ENCODE peak calls at places on chromosome 11, in ten cellular contexts. G is foreskin melanocyte; L is activated CD8-positive, alpha-beta memory T cell treated with anti-CD3 and anti-CD28 coated beads for 48 hours; D is PC-3; A is fibroblast of lung; V is NCI-H1417 treated with DMSO at 0.1 percent for 48 hours; H is HEK293T; W is lower lobe of right lung; C is breast epithelium; J is myocyte. N is an unnamed sample.

GRCh38 chr11:113781682-113782081 is 2.1 kb downstream of the CLDN25 start:
- DNase-seq in G (no peak), L (no peak), D (peak; percentile 26), A (no peak), V (no peak), H (no peak), W (no peak), C (no peak), J (no peak), N (no peak)

GRCh38 chr11:106421673-106422292 is 344.3 kb downstream of the AASDHPPT start:
- DNase-seq in G (no peak), L (no peak), D (peak; percentile 73), A (peak; percentile 32), V (no peak), H (no peak), W (no peak), C (no peak), J (no peak), N (no peak)

GRCh38 chr11:6298605-6299004 is 21.7 kb downstream of the CAVIN3 start:
- DNase-seq in G (no peak), L (no peak), D (peak; percentile 60), A (peak; percentile 9), V (no peak), H (peak; percentile 44), W (no peak), C (no peak), J (peak; percentile 72), N (peak; percentile 65)

GRCh38 chr11:125170001-125170405 is 5.5 kb downstream of the PKNOX2 start:
- DNase-seq in G (no peak), L (no peak), D (no peak), A (no peak), V (no peak), H (no peak), W (no peak), C (no peak), J (no peak), N (no peak)

GRCh38 chr11:72014761-72015320 is 16.1 kb downstream of the IL18BP start:
- DNase-seq in G (no peak), L (no peak), D (no peak), A (no peak), V (no peak), H (no peak), W (no peak), C (no peak), J (no peak), N (peak; percentile 48)

GRCh38 chr11:29984544-29984943 is 32.3 kb downstream of the KCNA4 start:
- DNase-seq in G (no peak), L (no peak), D (no peak), A (no peak), V (no peak), H (no peak), W (no peak), C (no peak), J (peak; percentile 58), N (no peak)

GRCh38 chr11:102244681-102245409 is 72.4 kb upstream of the BIRC3 start:
- DNase-seq in G (peak; percentile 88), L (no peak), D (peak; percentile 99), A (peak; percentile 91), V (no peak), H (no peak), W (no peak), C (peak; percentile 48), J (peak; percentile 71), N (no peak)

GRCh38 chr11:64222651-64223000 is 3.4 kb downstream of the TRPT1 start:
- DNase-seq in G (no peak), L (no peak), D (no peak), A (no peak), V (no peak), H (no peak), W (no peak), C (no peak), J (no peak), N (no peak)

GRCh38 chr11:3111919-3112690 is 53.0 kb downstream of the OSBPL5 start:
- DNase-seq in G (no peak), L (no peak), D (no peak), A (no peak), V (no peak), H (no peak), W (peak; percentile 3), C (no peak), J (no peak), N (no peak)

GRCh38 chr11:120239713-120240640 is at the start of gene POU2F3:
- DNase-seq in G (no peak), L (no peak), D (no peak), A (no peak), V (no peak), H (peak; percentile 45), W (peak; percentile 65), C (peak; percentile 42), J (no peak), N (peak; percentile 84)

GRCh38 chr11:35261197-35261596 is 122.2 kb downstream of the CD44 start:
- DNase-seq in G (no peak), L (no peak), D (no peak), A (no peak), V (no peak), H (no peak), W (no peak), C (no peak), J (no peak), N (no peak)

GRCh38 chr11:77410076-77410827 is 63.6 kb downstream of the PAK1 start:
- DNase-seq in G (no peak), L (no peak), D (no peak), A (no peak), V (no peak), H (no peak), W (no peak), C (no peak), J (no peak), N (no peak)

GRCh38 chr11:40185793-40186192 is 1273.7 kb downstream of the LRRC4C start:
- DNase-seq in G (no peak), L (no peak), D (no peak), A (no peak), V (no peak), H (no peak), W (no peak), C (no peak), J (no peak), N (no peak)

GRCh38 chr11:118076754-118077281 is at the start of gene TMPRSS4:
- DNase-seq in G (no peak), L (no peak), D (peak; percentile 83), A (no peak), V (no peak), H (no peak), W (peak; percentile 60), C (no peak), J (no peak), N (no peak)

GRCh38 chr11:61467609-61468401 is 37.9 kb downstream of the SDHAF2 start:
- DNase-seq in G (no peak), L (no peak), D (no peak), A (no peak), V (no peak), H (no peak), W (no peak), C (no peak), J (no peak), N (no peak)

GRCh38 chr11:99275521-99275920 is 254.8 kb downstream of the CNTN5 start:
- DNase-seq in G (no peak), L (no peak), D (peak; percentile 11), A (no peak), V (no peak), H (no peak), W (no peak), C (no peak), J (no peak), N (no peak)

GRCh38 chr11:63870351-63871197 is 31.7 kb downstream of the MARK2 start:
- DNase-seq in G (no peak), L (no peak), D (no peak), A (no peak), V (no peak), H (no peak), W (no peak), C (no peak), J (peak; percentile 53), N (no peak)

GRCh38 chr11:99739464-99740089 is 718.8 kb downstream of the CNTN5 start:
- DNase-seq in G (peak; percentile 13), L (no peak), D (peak; percentile 76), A (peak; percentile 15), V (peak; percentile 17), H (peak; percentile 23), W (no peak), C (no peak), J (peak; percentile 70), N (no peak)

GRCh38 chr11:13561860-13562259 is 66.1 kb upstream of the PTH start:
- DNase-seq in G (no peak), L (no peak), D (no peak), A (no peak), V (no peak), H (no peak), W (no peak), C (no peak), J (no peak), N (no peak)

GRCh38 chr11:43789700-43790443 is 90.8 kb upstream of the ALKBH3 start:
- DNase-seq in G (peak; percentile 49), L (no peak), D (peak; percentile 63), A (peak; percentile 79), V (no peak), H (no peak), W (no peak), C (no peak), J (peak; percentile 77), N (no peak)

GRCh38 chr11:298406-299065 is 790 bp downstream of the IFITM5 start:
- DNase-seq in G (no peak), L (no peak), D (no peak), A (no peak), V (no peak), H (no peak), W (peak; percentile 49), C (no peak), J (no peak), N (peak; percentile 64)

GRCh38 chr11:116529210-116529609 is 243.6 kb downstream of the BUD13 start:
- DNase-seq in G (no peak), L (no peak), D (no peak), A (no peak), V (no peak), H (no peak), W (no peak), C (no peak), J (no peak), N (no peak)

GRCh38 chr11:73715551-73715950 is 45.3 kb downstream of the RAB6A start:
- DNase-seq in G (peak; percentile 24), L (no peak), D (no peak), A (no peak), V (no peak), H (no peak), W (no peak), C (no peak), J (no peak), N (no peak)

GRCh38 chr11:102318469-102318868 is 1.2 kb downstream of the BIRC3 start:
- DNase-seq in G (no peak), L (no peak), D (peak; percentile 46), A (peak; percentile 20), V (no peak), H (no peak), W (no peak), C (no peak), J (no peak), N (no peak)

GRCh38 chr11:11973361-11973800 is 35.0 kb downstream of the DKK3 start:
- DNase-seq in G (peak; percentile 56), L (no peak), D (no peak), A (peak; percentile 86), V (no peak), H (no peak), W (no peak), C (peak; percentile 67), J (peak; percentile 87), N (peak; percentile 62)

GRCh38 chr11:131235328-131236298 is 134.8 kb upstream of the NTM start:
- DNase-seq in G (no peak), L (no peak), D (no peak), A (no peak), V (no peak), H (no peak), W (no peak), C (no peak), J (no peak), N (no peak)

GRCh38 chr11:34339149-34340064 is 18.4 kb downstream of the ABTB2 start:
- DNase-seq in G (peak; percentile 46), L (no peak), D (peak; percentile 63), A (peak; percentile 24), V (no peak), H (no peak), W (peak; percentile 54), C (no peak), J (no peak), N (no peak)

GRCh38 chr11:131279685-131280084 is 90.7 kb upstream of the NTM start:
- DNase-seq in G (no peak), L (no peak), D (peak; percentile 22), A (peak; percentile 12), V (no peak), H (no peak), W (no peak), C (no peak), J (no peak), N (no peak)

N was measured in upper lobe of right lung.